ENCODE peak calls at places on chromosomes 5 and 9, in four cellular contexts. F is left ventricle myocardium superior; M is activated CD4-positive, CD25-positive, alpha-beta regulatory T cell; Y is naive thymus-derived CD8-positive, alpha-beta T cell. L is an unnamed sample.

GRCh38 chr5:178590141-178590923 is at the start of gene COL23A1:
- DNase-seq in F (peak; percentile 83), M (no peak), Y (peak; percentile 15), L (peak; percentile 34)

GRCh38 chr9:107215381-107215780 is 67.7 kb upstream of the RAD23B start:
- DNase-seq in F (no peak), M (no peak), Y (no peak), L (no peak)

GRCh38 chr5:66231508-66231907 is 87.4 kb downstream of the SREK1 start:
- DNase-seq in F (no peak), M (no peak), Y (no peak), L (no peak)

GRCh38 chr9:133184971-133185370 is 21.3 kb upstream of the GBGT1 start:
- DNase-seq in F (no peak), M (no peak), Y (no peak), L (peak; percentile 72)

GRCh38 chr9:137057545-137057944 is 3.7 kb upstream of the ENTPD2 start:
- DNase-seq in F (no peak), M (no peak), Y (no peak), L (no peak)

GRCh38 chr9:22654833-22655232 is 208.2 kb downstream of the DMRTA1 start:
- DNase-seq in F (no peak), M (no peak), Y (no peak), L (no peak)

GRCh38 chr9:4225291-4226119 is 74.4 kb downstream of the GLIS3 start:
- DNase-seq in F (no peak), M (no peak), Y (no peak), L (no peak)

GRCh38 chr5:177988989-177989625 is 6.9 kb downstream of the PROP1 start:
- DNase-seq in F (no peak), M (no peak), Y (no peak), L (no peak)

GRCh38 chr5:151200913-151201445 is 22.9 kb downstream of the CCDC69 start:
- DNase-seq in F (no peak), M (no peak), Y (no peak), L (no peak)

L was measured in KG1.